ENCODE peak calls at places on chromosomes 11 and 22, in four cellular contexts. O, A, Q and R are unnamed samples. For H3K36me3, the result is how much of the 10 kb centered on the place peaks cover.

GRCh38 chr11:130528301-130528651 is 79.8 kb downstream of the ADAMTS15 start:
- DNase-seq in O (no peak), A (peak), Q (no peak), R (no peak)

GRCh38 chr11:114082415-114082748 is 22.9 kb downstream of the ZBTB16 start:
- DNase-seq in O (peak), A (peak), Q (no peak), R (no peak)

GRCh38 chr11:72039108-72039850 is 40.6 kb downstream of the IL18BP start:
- DNase-seq in O (peak), A (peak), Q (no peak), R (no peak)

GRCh38 chr11:70090989-70091388 is 12.9 kb downstream of the ANO1 start:
- DNase-seq in O (no peak), A (no peak), Q (no peak), R (no peak)

GRCh38 chr11:75315439-75315805 is 36.0 kb downstream of the ARRB1 start:
- DNase-seq in O (no peak), A (no peak), Q (no peak), R (no peak)

GRCh38 chr11:117020287-117020686 is 77.9 kb downstream of the SIK3 start:
- DNase-seq in O (no peak), A (no peak), Q (no peak), R (no peak)

GRCh38 chr11:121445071-121445768 is 6.9 kb upstream of the SORL1 start:
- DNase-seq in O (no peak), A (no peak), Q (no peak), R (no peak)

GRCh38 chr11:3984896-3985295 is 109.7 kb upstream of the RRM1 start:
- DNase-seq in O (peak), A (peak), Q (no peak), R (peak)

GRCh38 chr11:123560001-123560400 is 94.4 kb downstream of the SCN3B start:
- DNase-seq in O (peak), A (peak), Q (no peak), R (no peak)

GRCh38 chr11:74683941-74684481 is 47.2 kb downstream of the CHRDL2 start:
- DNase-seq in O (no peak), A (no peak), Q (no peak), R (no peak)

GRCh38 chr22:36958366-36958765 is 44.9 kb downstream of the CSF2RB start:
- DNase-seq in O (no peak), A (no peak), Q (no peak), R (no peak)

GRCh38 chr11:119726585-119727522 is 2.1 kb downstream of the NECTIN1 start:
- DNase-seq in O (no peak), A (no peak), Q (no peak), R (no peak)

GRCh38 chr11:119723243-119723951 is 5.6 kb downstream of the NECTIN1 start:
- DNase-seq in O (no peak), A (no peak), Q (no peak), R (no peak)

GRCh38 chr11:119723952-119724325 is 5.1 kb downstream of the NECTIN1 start:
- DNase-seq in O (no peak), A (no peak), Q (no peak), R (no peak)

GRCh38 chr11:119726150-119726553 is 2.8 kb downstream of the NECTIN1 start:
- DNase-seq in O (no peak), A (no peak), Q (no peak), R (no peak)

DNA sequence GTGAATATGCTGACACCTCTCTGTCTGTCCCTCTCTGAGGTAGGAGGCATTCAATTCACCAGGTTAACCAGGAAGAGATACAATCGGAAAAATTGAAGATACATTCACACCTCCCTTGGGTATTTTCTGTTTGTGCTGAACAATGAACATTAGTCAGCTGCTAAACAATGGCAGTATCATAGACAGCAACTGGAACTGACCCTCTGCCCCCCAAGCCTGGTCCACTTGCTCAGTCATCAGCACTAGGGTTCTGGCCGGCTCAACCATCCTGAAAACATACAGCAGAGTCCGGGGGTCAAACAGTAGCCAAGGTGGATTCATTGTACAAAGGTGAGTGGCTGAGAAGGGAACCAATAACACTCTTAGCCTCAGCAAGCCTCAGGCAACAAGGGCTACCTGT is 4.0 kb downstream of the NECTIN1 start:
- DNase-seq in O (no peak), A (no peak), Q (no peak), R (no peak)
- H3K4me3 ChIP-seq in O (no peak), A (no peak), Q (no peak), R (no peak)

GRCh38 chr11:64874308-64874707 is 4.1 kb downstream of the EHD1 start:
- DNase-seq in O (no peak), A (peak), Q (no peak), R (no peak)
- H3K36me3 ChIP-seq in O (under half), A (under half), Q (under half), R (under half)

GRCh38 chr22:46010951-46011626 is 34.1 kb upstream of the WNT7B start:
- DNase-seq in O (no peak), A (no peak), Q (no peak), R (no peak)

GRCh38 chr22:46012182-46012880 is 35.4 kb upstream of the WNT7B start:
- DNase-seq in O (no peak), A (no peak), Q (no peak), R (no peak)

GRCh38 chr22:46013460-46014416 is 36.8 kb upstream of the WNT7B start:
- DNase-seq in O (peak), A (peak), Q (peak), R (no peak)

GRCh38 chr22:46011627-46012181 is 34.7 kb upstream of the WNT7B start:
- DNase-seq in O (no peak), A (no peak), Q (no peak), R (no peak)

DNA sequence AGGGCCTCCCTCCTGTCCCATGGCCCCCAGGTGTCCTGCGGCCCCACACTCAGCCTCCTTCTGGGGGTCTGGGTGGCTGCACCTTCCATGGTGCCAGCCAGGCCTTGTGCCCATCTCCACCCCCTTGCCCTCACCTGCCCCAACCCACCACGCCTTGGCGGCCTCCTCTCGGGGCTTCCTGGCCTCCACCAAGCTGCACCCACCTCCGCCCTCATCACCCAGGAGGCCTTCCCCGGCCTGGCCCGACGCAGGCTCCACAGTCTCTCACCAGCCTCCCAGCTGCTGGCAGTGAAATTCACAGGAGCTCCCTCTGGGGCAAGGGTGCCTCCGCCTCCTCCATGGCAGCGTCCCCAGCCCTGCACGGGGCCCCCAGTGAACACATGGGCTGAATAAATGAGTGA is 35.9 kb upstream of the WNT7B start:
- DNase-seq in O (no peak), A (no peak), Q (no peak), R (no peak)
- H3K27ac ChIP-seq in O (peak), A (peak), Q (peak), R (no peak)

GRCh38 chr11:19817265-19817851 is 104.7 kb downstream of the NAV2 start:
- DNase-seq in O (no peak), A (no peak), Q (no peak), R (peak)

GRCh38 chr11:19816040-19816439 is 103.4 kb downstream of the NAV2 start:
- DNase-seq in O (no peak), A (no peak), Q (no peak), R (no peak)

GRCh38 chr11:19816817-19817216 is 104.2 kb downstream of the NAV2 start:
- DNase-seq in O (no peak), A (no peak), Q (no peak), R (peak)

GRCh38 chr11:19819148-19819547 is 106.5 kb downstream of the NAV2 start:
- DNase-seq in O (no peak), A (no peak), Q (no peak), R (no peak)

DNA sequence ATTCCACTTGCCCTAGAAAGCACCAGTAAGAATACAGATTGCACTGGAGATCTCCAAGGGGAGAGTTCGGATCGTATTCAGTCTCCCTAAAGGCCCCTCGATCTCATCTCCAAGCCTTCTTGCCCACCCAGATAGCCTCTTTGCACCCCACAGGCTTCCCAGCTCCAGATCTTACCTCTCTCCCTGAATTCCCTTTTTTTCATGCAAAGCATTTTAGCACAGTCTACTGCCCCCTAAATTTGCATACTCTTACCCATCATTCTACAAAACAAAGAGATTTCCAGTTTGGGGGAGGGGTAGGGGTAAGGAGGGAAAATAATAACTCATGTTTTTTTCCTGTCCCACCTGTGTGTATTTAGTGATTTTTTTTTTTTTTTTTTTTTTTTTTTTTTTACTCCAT is 105.2 kb downstream of the NAV2 start:
- DNase-seq in O (no peak), A (no peak), Q (no peak), R (peak)
- H3K4me3 ChIP-seq in O (no peak), A (no peak), Q (no peak), R (no peak)

GRCh38 chr11:118375980-118376379 is 16.6 kb downstream of the UBE4A start:
- DNase-seq in O (no peak), A (no peak), Q (no peak), R (no peak)

GRCh38 chr11:118374729-118375128 is 15.3 kb downstream of the UBE4A start:
- DNase-seq in O (peak), A (no peak), Q (no peak), R (no peak)

GRCh38 chr11:118373263-118373662 is 13.9 kb downstream of the UBE4A start:
- DNase-seq in O (no peak), A (no peak), Q (no peak), R (no peak)

GRCh38 chr11:118370774-118371173 is 11.4 kb downstream of the UBE4A start:
- DNase-seq in O (no peak), A (no peak), Q (no peak), R (no peak)

DNA sequence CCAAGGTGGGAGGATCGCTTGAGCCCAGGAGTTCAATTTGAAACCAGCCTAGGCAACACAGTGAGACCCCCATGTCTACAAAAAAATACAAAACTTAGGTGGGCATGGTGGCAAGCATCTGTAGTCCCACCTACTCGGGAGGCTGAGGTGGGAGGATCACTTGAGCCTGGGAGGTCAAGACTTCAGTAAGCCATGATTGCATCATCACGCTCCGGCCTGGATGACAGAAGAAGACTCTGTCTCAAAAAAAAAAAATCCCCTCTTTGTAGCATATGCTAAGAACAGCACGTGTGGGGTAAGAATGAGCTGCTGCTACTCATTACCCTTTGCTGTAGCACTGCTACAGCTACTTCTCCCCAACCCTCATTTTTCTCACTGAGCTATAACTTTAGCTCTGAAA is 14.5 kb downstream of the UBE4A start:
- DNase-seq in O (no peak), A (no peak), Q (no peak), R (no peak)
- H3K36me3 ChIP-seq in O (half or more), A (half or more), Q (under half), R (under half)